ENCODE peak calls at places on chromosome 22, in ten cellular contexts. M is GM10248; G is T-helper 9 cell; E is effector memory CD8-positive, alpha-beta T cell; Z is activated effector memory CD4-positive, alpha-beta T cell treated with anti-CD3 and anti-CD28 coated beads, Interleukin-2, amount 50 U/mL, for 16 hours; B is amygdala; T is occipital lobe; X is heart right ventricle; S is caudate nucleus; H is left ventricle myocardium inferior. A is an unnamed sample.

GRCh38 chr22:23137905-23138520 is 3.8 kb downstream of the RSPH14 start:
- DNase-seq in M (peak), G (peak), E (peak), Z (peak), B (no peak), T (no peak), X (peak), S (no peak), H (no peak), A (no peak)

GRCh38 chr22:36368359-36368983 is 19.3 kb downstream of the MYH9 start:
- DNase-seq in M (no peak), G (no peak), E (no peak), Z (no peak), B (no peak), T (no peak), X (no peak), S (no peak), H (no peak), A (no peak)

GRCh38 chr22:30969532-30970355 is 679 bp downstream of the TUG1 start:
- DNase-seq in M (peak), G (no peak), E (no peak), Z (peak), B (no peak), T (peak), X (peak), S (no peak), H (peak), A (no peak)

GRCh38 chr22:34001701-34002466 is 81.6 kb upstream of the LARGE1 start:
- DNase-seq in M (no peak), G (no peak), E (no peak), Z (no peak), B (no peak), T (no peak), X (no peak), S (no peak), H (no peak), A (no peak)

GRCh38 chr22:41929158-41929896 is 2.7 kb upstream of the TNFRSF13C start:
- DNase-seq in M (peak), G (no peak), E (no peak), Z (no peak), B (no peak), T (no peak), X (no peak), S (no peak), H (no peak), A (no peak)

GRCh38 chr22:22928666-22929380 is 41.2 kb downstream of the IGLL5 start:
- DNase-seq in M (peak), G (peak), E (peak), Z (no peak), B (no peak), T (no peak), X (peak), S (no peak), H (peak), A (no peak)

GRCh38 chr22:38736257-38736570 is 19.6 kb downstream of the SUN2 start:
- DNase-seq in M (no peak), G (no peak), E (no peak), Z (no peak), B (no peak), T (no peak), X (no peak), S (no peak), H (no peak), A (no peak)

GRCh38 chr22:21867528-21868266 is at the start of gene MAPK1:
- DNase-seq in M (peak), G (peak), E (peak), Z (peak), B (peak), T (peak), X (peak), S (peak), H (peak), A (peak)

GRCh38 chr22:28408702-28409101 is 270.9 kb downstream of the TTC28 start:
- DNase-seq in M (no peak), G (no peak), E (no peak), Z (no peak), B (no peak), T (no peak), X (no peak), S (no peak), H (no peak), A (no peak)

GRCh38 chr22:23375031-23375827 is 194.9 kb downstream of the BCR start:
- DNase-seq in M (no peak), G (no peak), E (no peak), Z (no peak), B (no peak), T (no peak), X (no peak), S (no peak), H (no peak), A (no peak)

GRCh38 chr22:35231585-35232084 is 25.7 kb upstream of the HMGXB4 start:
- DNase-seq in M (peak), G (peak), E (peak), Z (peak), B (no peak), T (peak), X (peak), S (peak), H (peak), A (no peak)

GRCh38 chr22:50078761-50079160 is 6.5 kb downstream of the MLC1 start:
- DNase-seq in M (no peak), G (no peak), E (no peak), Z (no peak), B (no peak), T (no peak), X (no peak), S (no peak), H (no peak), A (no peak)

GRCh38 chr22:30860176-30861105 is 108.1 kb downstream of the MORC2 start:
- DNase-seq in M (no peak), G (no peak), E (no peak), Z (peak), B (no peak), T (no peak), X (no peak), S (no peak), H (no peak), A (no peak)

GRCh38 chr22:19756288-19757128 is 4.1 kb upstream of the TBX1 start:
- DNase-seq in M (peak), G (peak), E (peak), Z (peak), B (no peak), T (no peak), X (no peak), S (no peak), H (no peak), A (no peak)

GRCh38 chr22:38485783-38486182 is 17.9 kb downstream of the KDELR3 start:
- DNase-seq in M (no peak), G (no peak), E (no peak), Z (no peak), B (no peak), T (no peak), X (no peak), S (no peak), H (no peak), A (no peak)

GRCh38 chr22:50067244-50067643 is 9.1 kb upstream of the TTLL8 start:
- DNase-seq in M (no peak), G (no peak), E (no peak), Z (no peak), B (no peak), T (no peak), X (no peak), S (no peak), H (no peak), A (no peak)

GRCh38 chr22:45504703-45505341 is 2.1 kb downstream of the FBLN1 start:
- DNase-seq in M (no peak), G (no peak), E (no peak), Z (no peak), B (no peak), T (no peak), X (no peak), S (peak), H (peak), A (no peak)

GRCh38 chr22:17847360-17848078 is 73.2 kb upstream of the BID start:
- DNase-seq in M (no peak), G (no peak), E (no peak), Z (no peak), B (no peak), T (no peak), X (no peak), S (no peak), H (no peak), A (no peak)

GRCh38 chr22:31080848-31081649 is at the start of gene SMTN:
- DNase-seq in M (peak), G (peak), E (peak), Z (peak), B (peak), T (peak), X (peak), S (peak), H (peak), A (peak)

GRCh38 chr22:49827853-49828598 is at the start of gene BRD1:
- DNase-seq in M (peak), G (peak), E (peak), Z (peak), B (peak), T (peak), X (peak), S (peak), H (peak), A (no peak)

GRCh38 chr22:24768537-24769374 is 5.8 kb downstream of the PIWIL3 start:
- DNase-seq in M (peak), G (peak), E (peak), Z (peak), B (no peak), T (peak), X (peak), S (peak), H (peak), A (peak)

GRCh38 chr22:48366056-48366455 is 1461.6 kb downstream of the BRD1 start:
- DNase-seq in M (no peak), G (no peak), E (no peak), Z (peak), B (no peak), T (no peak), X (no peak), S (no peak), H (no peak), A (no peak)

GRCh38 chr22:24878969-24879368 is 67.5 kb downstream of the LHFPL7 start:
- DNase-seq in M (no peak), G (no peak), E (no peak), Z (no peak), B (no peak), T (no peak), X (no peak), S (no peak), H (no peak), A (no peak)

GRCh38 chr22:42356547-42356946 is 75.7 kb downstream of the NFAM1 start:
- DNase-seq in M (no peak), G (no peak), E (no peak), Z (no peak), B (no peak), T (no peak), X (no peak), S (no peak), H (no peak), A (no peak)

GRCh38 chr22:37775785-37776638 is 31.7 kb upstream of the GCAT start:
- DNase-seq in M (no peak), G (no peak), E (no peak), Z (no peak), B (no peak), T (no peak), X (no peak), S (no peak), H (no peak), A (no peak)

GRCh38 chr22:45172872-45173585 is 9.3 kb downstream of the NUP50 start:
- DNase-seq in M (no peak), G (no peak), E (no peak), Z (no peak), B (no peak), T (no peak), X (no peak), S (no peak), H (no peak), A (no peak)

GRCh38 chr22:24341657-24342056 is 71.0 kb downstream of the SPECC1L start:
- DNase-seq in M (no peak), G (no peak), E (no peak), Z (no peak), B (no peak), T (no peak), X (no peak), S (peak), H (no peak), A (no peak)

GRCh38 chr22:38490915-38491314 is 15.2 kb downstream of the DDX17 start:
- DNase-seq in M (no peak), G (no peak), E (no peak), Z (no peak), B (no peak), T (no peak), X (peak), S (no peak), H (peak), A (no peak)

GRCh38 chr22:19503869-19504268 is 20.3 kb downstream of the CLDN5 start:
- DNase-seq in M (no peak), G (no peak), E (no peak), Z (peak), B (no peak), T (no peak), X (no peak), S (no peak), H (no peak), A (no peak)

GRCh38 chr22:29032584-29032983 is 29.0 kb downstream of the C22orf31 start:
- DNase-seq in M (no peak), G (no peak), E (no peak), Z (no peak), B (no peak), T (no peak), X (no peak), S (no peak), H (no peak), A (no peak)

GRCh38 chr22:48394787-48395620 is 1432.7 kb downstream of the BRD1 start:
- DNase-seq in M (no peak), G (no peak), E (no peak), Z (peak), B (no peak), T (no peak), X (no peak), S (no peak), H (no peak), A (no peak)

A was measured in brain pericyte.